ENCODE peak calls at places on chromosome 13, in four cellular contexts. One of them, this sample, is unnamed.

GRCh38 chr13:19781526-19781925 is 1.2 kb downstream of the PSPC1 start:
- DNase-seq in K562: no peak
- DNase-seq in HCT116: no peak
- DNase-seq in HepG2: no peak
- DNase-seq in this sample: no peak

GRCh38 chr13:91106565-91106964 is 240.9 kb upstream of the MIR17HG start:
- DNase-seq in K562: no peak
- DNase-seq in HCT116: no peak
- DNase-seq in HepG2: no peak
- DNase-seq in this sample: no peak

GRCh38 chr13:24168980-24169379 is 8.5 kb downstream of the SPATA13 start:
- DNase-seq in K562: no peak
- DNase-seq in HCT116: no peak
- DNase-seq in HepG2: no peak
- DNase-seq in this sample: no peak

GRCh38 chr13:60837806-60838205 is 440.8 kb downstream of the TDRD3 start:
- DNase-seq in K562: no peak
- DNase-seq in HCT116: no peak
- DNase-seq in HepG2: no peak
- DNase-seq in this sample: no peak

GRCh38 chr13:39415403-39415802 is 187.6 kb downstream of the LHFPL6 start:
- DNase-seq in K562: no peak
- DNase-seq in HCT116: peak
- DNase-seq in HepG2: no peak
- DNase-seq in this sample: no peak

GRCh38 chr13:33352520-33352919 is 67.0 kb upstream of the STARD13 start:
- DNase-seq in K562: no peak
- DNase-seq in HCT116: no peak
- DNase-seq in HepG2: no peak
- DNase-seq in this sample: no peak

GRCh38 chr13:101623469-101624209 is 171.2 kb downstream of the ITGBL1 start:
- DNase-seq in K562: no peak
- DNase-seq in HCT116: no peak
- DNase-seq in HepG2: peak
- DNase-seq in this sample: no peak

GRCh38 chr13:32134241-32134801 is 102.7 kb downstream of the FRY start:
- DNase-seq in K562: no peak
- DNase-seq in HCT116: no peak
- DNase-seq in HepG2: no peak
- DNase-seq in this sample: no peak

GRCh38 chr13:75489502-75490263 is 7.7 kb upstream of the TBC1D4 start:
- DNase-seq in K562: no peak
- DNase-seq in HCT116: no peak
- DNase-seq in HepG2: peak
- DNase-seq in this sample: no peak

GRCh38 chr13:108855737-108856387 is 226.5 kb downstream of the MYO16 start:
- DNase-seq in K562: no peak
- DNase-seq in HCT116: no peak
- DNase-seq in HepG2: no peak
- DNase-seq in this sample: no peak

GRCh38 chr13:109145631-109146030 is 516.2 kb downstream of the MYO16 start:
- DNase-seq in K562: peak
- DNase-seq in HCT116: peak
- DNase-seq in HepG2: peak
- DNase-seq in this sample: peak

GRCh38 chr13:114050536-114051450 is 76.9 kb upstream of the C13orf46 start:
- DNase-seq in K562: no peak
- DNase-seq in HCT116: no peak
- DNase-seq in HepG2: no peak
- DNase-seq in this sample: no peak

GRCh38 chr13:36710396-36710795 is 36.6 kb downstream of the SERTM1 start:
- DNase-seq in K562: no peak
- DNase-seq in HCT116: no peak
- DNase-seq in HepG2: no peak
- DNase-seq in this sample: no peak

GRCh38 chr13:51370116-51370515 is 30.6 kb downstream of the SERPINE3 start:
- DNase-seq in K562: no peak
- DNase-seq in HCT116: no peak
- DNase-seq in HepG2: no peak
- DNase-seq in this sample: no peak

GRCh38 chr13:83221813-83222241 is 660.4 kb downstream of the SLITRK1 start:
- DNase-seq in K562: no peak
- DNase-seq in HCT116: no peak
- DNase-seq in HepG2: no peak
- DNase-seq in this sample: no peak

GRCh38 chr13:46804391-46804815 is 7.4 kb upstream of the ESD start:
- DNase-seq in K562: no peak
- DNase-seq in HCT116: peak
- DNase-seq in HepG2: peak
- DNase-seq in this sample: peak

GRCh38 chr13:113393226-113393571 is 29.3 kb upstream of the GRTP1 start:
- DNase-seq in K562: no peak
- DNase-seq in HCT116: no peak
- DNase-seq in HepG2: no peak
- DNase-seq in this sample: no peak

GRCh38 chr13:33256148-33256547 is 29.4 kb downstream of the STARD13 start:
- DNase-seq in K562: no peak
- DNase-seq in HCT116: no peak
- DNase-seq in HepG2: no peak
- DNase-seq in this sample: no peak

GRCh38 chr13:23806874-23807522 is 82.2 kb downstream of the MIPEP start:
- DNase-seq in K562: no peak
- DNase-seq in HCT116: no peak
- DNase-seq in HepG2: no peak
- DNase-seq in this sample: no peak

GRCh38 chr13:100636441-100636840 is 38.2 kb downstream of the TMTC4 start:
- DNase-seq in K562: no peak
- DNase-seq in HCT116: no peak
- DNase-seq in HepG2: no peak
- DNase-seq in this sample: no peak

GRCh38 chr13:101757446-101758039 is 305.1 kb downstream of the ITGBL1 start:
- DNase-seq in K562: no peak
- DNase-seq in HCT116: no peak
- DNase-seq in HepG2: no peak
- DNase-seq in this sample: peak

GRCh38 chr13:93268327-93269028 is 41.9 kb downstream of the GPC6 start:
- DNase-seq in K562: no peak
- DNase-seq in HCT116: no peak
- DNase-seq in HepG2: no peak
- DNase-seq in this sample: no peak
- TF ChIP-seq TCF7L2 in K562: no peak
- TF ChIP-seq TCF7L2 in HCT116: no peak
- TF ChIP-seq TCF7L2 in HepG2: no peak
- TF ChIP-seq TCF7L2 in this sample: no peak

GRCh38 chr13:25169356-25169755 is 2.7 kb downstream of the AMER2 start:
- DNase-seq in K562: no peak
- DNase-seq in HCT116: no peak
- DNase-seq in HepG2: no peak
- DNase-seq in this sample: no peak

GRCh38 chr13:25171170-25171516 is 945 bp downstream of the AMER2 start:
- DNase-seq in K562: no peak
- DNase-seq in HCT116: no peak
- DNase-seq in HepG2: no peak
- DNase-seq in this sample: no peak

GRCh38 chr13:25171517-25172302 is at the start of gene AMER2:
- DNase-seq in K562: no peak
- DNase-seq in HCT116: no peak
- DNase-seq in HepG2: no peak
- DNase-seq in this sample: no peak

GRCh38 chr13:25169951-25170553 is 2.0 kb downstream of the AMER2 start:
- DNase-seq in K562: no peak
- DNase-seq in HCT116: no peak
- DNase-seq in HepG2: no peak
- DNase-seq in this sample: no peak

GRCh38 chr13:25170554-25171107 is 1.5 kb downstream of the AMER2 start:
- DNase-seq in K562: no peak
- DNase-seq in HCT116: no peak
- DNase-seq in HepG2: no peak
- DNase-seq in this sample: no peak
- TF ChIP-seq TCF7L2 in K562: no peak
- TF ChIP-seq TCF7L2 in HCT116: no peak
- TF ChIP-seq TCF7L2 in HepG2: no peak
- TF ChIP-seq TCF7L2 in this sample: no peak

GRCh38 chr13:52906122-52906903 is 57.9 kb upstream of the PCDH8 start:
- DNase-seq in K562: no peak
- DNase-seq in HCT116: no peak
- DNase-seq in HepG2: no peak
- DNase-seq in this sample: no peak
- TF ChIP-seq TCF7L2 in K562: no peak
- TF ChIP-seq TCF7L2 in HCT116: no peak
- TF ChIP-seq TCF7L2 in HepG2: no peak
- TF ChIP-seq TCF7L2 in this sample: no peak

GRCh38 chr13:112172017-112172416 is 105.1 kb downstream of the SOX1 start:
- DNase-seq in K562: no peak
- DNase-seq in HCT116: no peak
- DNase-seq in HepG2: no peak
- DNase-seq in this sample: no peak

GRCh38 chr13:112170823-112171569 is 104.0 kb downstream of the SOX1 start:
- DNase-seq in K562: no peak
- DNase-seq in HCT116: no peak
- DNase-seq in HepG2: no peak
- DNase-seq in this sample: no peak

GRCh38 chr13:112168771-112169170 is 101.8 kb downstream of the SOX1 start:
- DNase-seq in K562: no peak
- DNase-seq in HCT116: no peak
- DNase-seq in HepG2: no peak
- DNase-seq in this sample: no peak

GRCh38 chr13:112171570-112171965 is 104.6 kb downstream of the SOX1 start:
- DNase-seq in K562: no peak
- DNase-seq in HCT116: no peak
- DNase-seq in HepG2: no peak
- DNase-seq in this sample: no peak

DNA sequence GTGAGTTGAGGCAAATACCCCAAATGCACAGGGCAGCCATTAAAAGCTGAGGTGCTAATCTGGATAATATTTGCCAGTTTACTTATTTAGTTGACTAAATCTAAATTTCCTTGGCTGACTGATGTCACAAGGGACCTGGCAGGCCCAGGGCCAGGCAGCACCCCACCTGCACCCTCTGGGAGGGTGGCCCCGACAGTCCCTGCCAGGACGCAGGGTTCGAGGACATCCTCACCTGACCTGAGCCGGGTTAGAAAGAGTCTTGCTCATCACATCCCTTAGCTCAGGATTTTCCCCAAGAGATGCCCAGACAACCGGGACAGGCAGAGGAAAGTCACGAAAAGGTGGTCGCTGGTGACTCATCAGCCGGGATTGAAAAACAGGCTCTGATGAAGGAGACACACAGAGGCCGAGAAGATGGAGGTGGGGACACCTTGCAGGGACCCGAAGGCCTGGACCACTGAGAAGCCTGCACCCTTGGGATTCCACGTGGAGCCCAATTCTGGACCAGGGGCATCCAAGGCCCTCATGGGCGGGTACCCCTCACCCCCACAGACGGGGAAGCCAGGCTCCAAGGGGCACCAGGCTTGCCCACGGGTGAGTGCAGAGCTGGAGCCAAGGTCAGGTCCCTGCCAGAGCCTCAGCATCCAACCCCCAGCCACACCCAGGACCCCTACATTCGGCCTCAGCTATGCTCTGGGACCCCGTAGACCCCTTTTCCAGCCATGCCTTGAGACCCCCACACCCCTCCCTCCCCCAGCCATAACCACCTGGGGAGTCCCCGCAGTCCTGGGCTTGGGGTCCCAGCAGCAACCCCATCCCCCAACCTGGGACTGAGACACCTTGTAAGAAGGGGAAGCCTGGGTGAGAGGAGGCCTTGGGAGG is 103.2 kb downstream of the SOX1 start:
- DNase-seq in K562: no peak
- DNase-seq in HCT116: no peak
- DNase-seq in HepG2: no peak
- DNase-seq in this sample: no peak
- TF ChIP-seq TCF7L2 in K562: no peak
- TF ChIP-seq TCF7L2 in HCT116: no peak
- TF ChIP-seq TCF7L2 in HepG2: no peak
- TF ChIP-seq TCF7L2 in this sample: no peak

DNA sequence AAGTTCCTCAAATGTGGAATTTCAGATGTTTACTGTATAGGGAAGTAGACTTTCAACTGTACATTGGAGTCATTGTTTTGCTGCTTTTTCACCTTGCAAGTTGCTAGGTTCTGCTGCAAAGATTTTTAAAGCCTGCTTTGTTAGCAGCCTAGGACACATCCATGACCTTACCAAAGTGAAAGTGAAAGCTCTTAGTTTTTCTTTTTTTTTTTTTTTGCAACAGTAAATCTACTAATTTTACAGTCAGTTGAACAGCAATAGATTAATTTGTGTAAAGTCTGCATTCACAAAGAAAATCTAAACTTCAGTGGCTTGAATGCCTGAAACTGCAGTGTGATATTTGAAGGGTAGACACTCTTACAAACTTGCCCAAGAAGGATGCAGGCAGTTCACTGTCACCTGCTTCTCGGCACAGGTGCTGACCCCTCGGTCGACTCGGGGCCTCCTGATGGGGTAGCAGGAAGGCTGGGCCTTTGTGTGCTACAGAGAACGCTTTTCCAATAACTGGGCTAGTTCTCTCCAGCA is 5.0 kb upstream of the MTIF3 start:
- DNase-seq in K562: no peak
- DNase-seq in HCT116: no peak
- DNase-seq in HepG2: no peak
- DNase-seq in this sample: no peak
- TF ChIP-seq TCF7L2 in K562: no peak
- TF ChIP-seq TCF7L2 in HCT116: no peak
- TF ChIP-seq TCF7L2 in HepG2: no peak
- TF ChIP-seq TCF7L2 in this sample: no peak

GRCh38 chr13:98083507-98083906 is 59.4 kb upstream of the FARP1 start:
- DNase-seq in K562: no peak
- DNase-seq in HCT116: no peak
- DNase-seq in HepG2: no peak
- DNase-seq in this sample: no peak
- TF ChIP-seq TCF7L2 in K562: no peak
- TF ChIP-seq TCF7L2 in HCT116: no peak
- TF ChIP-seq TCF7L2 in HepG2: no peak
- TF ChIP-seq TCF7L2 in this sample: no peak

GRCh38 chr13:97043302-97043701 is 49.0 kb upstream of the OXGR1 start:
- DNase-seq in K562: no peak
- DNase-seq in HCT116: no peak
- DNase-seq in HepG2: no peak
- DNase-seq in this sample: no peak
- TF ChIP-seq TCF7L2 in K562: no peak
- TF ChIP-seq TCF7L2 in HCT116: no peak
- TF ChIP-seq TCF7L2 in HepG2: no peak
- TF ChIP-seq TCF7L2 in this sample: no peak

This sample was measured in Panc1.